ENCODE peak calls at places on chromosomes 16 and 17, in ten cellular contexts. G, F, B, P, A, M, Y, I, O and S are unnamed samples.

GRCh38 chr16:21300309-21301167 is 22.4 kb upstream of the CRYM start:
- DNase-seq in G (peak), F (peak), B (peak), P (peak), A (peak), M (peak), Y (peak), I (peak), O (peak), S (peak)

GRCh38 chr16:73020409-73020884 is 27.5 kb downstream of the ZFHX3 start:
- DNase-seq in G (no peak), F (peak), B (no peak), P (peak), A (no peak), M (peak), Y (peak), I (peak), O (no peak), S (no peak)

GRCh38 chr17:33667671-33668070 is 374.6 kb upstream of the ASIC2 start:
- DNase-seq in G (no peak), F (no peak), B (no peak), P (no peak), A (no peak), M (no peak), Y (no peak), I (no peak), O (no peak), S (no peak)

GRCh38 chr17:2954898-2955445 is 108.4 kb downstream of the OR1D5 start:
- DNase-seq in G (no peak), F (peak), B (no peak), P (peak), A (no peak), M (peak), Y (no peak), I (peak), O (no peak), S (no peak)

GRCh38 chr16:70684146-70685060 is 1.4 kb downstream of the MTSS2 start:
- DNase-seq in G (no peak), F (no peak), B (no peak), P (no peak), A (no peak), M (no peak), Y (no peak), I (no peak), O (no peak), S (no peak)

GRCh38 chr16:81319221-81319912 is 4.6 kb downstream of the GAN start:
- DNase-seq in G (no peak), F (peak), B (no peak), P (no peak), A (no peak), M (no peak), Y (no peak), I (peak), O (peak), S (no peak)

GRCh38 chr16:48123104-48123788 is 32.5 kb downstream of the ABCC12 start:
- DNase-seq in G (no peak), F (peak), B (no peak), P (peak), A (no peak), M (peak), Y (no peak), I (peak), O (no peak), S (no peak)

GRCh38 chr17:70053241-70054234 is 21.5 kb upstream of the KCNJ16 start:
- DNase-seq in G (no peak), F (peak), B (no peak), P (no peak), A (no peak), M (no peak), Y (no peak), I (no peak), O (no peak), S (no peak)

GRCh38 chr16:23060458-23061320 is 88.6 kb downstream of the USP31 start:
- DNase-seq in G (peak), F (peak), B (peak), P (peak), A (peak), M (peak), Y (peak), I (peak), O (peak), S (peak)

GRCh38 chr17:77831497-77832179 is 126.9 kb upstream of the TNRC6C start:
- DNase-seq in G (no peak), F (peak), B (peak), P (peak), A (no peak), M (peak), Y (peak), I (peak), O (no peak), S (no peak)

GRCh38 chr17:77375917-77376651 is 235.3 kb downstream of the SEC14L1 start:
- DNase-seq in G (no peak), F (peak), B (peak), P (no peak), A (no peak), M (no peak), Y (no peak), I (no peak), O (peak), S (peak)

GRCh38 chr16:536746-537145 is 9.2 kb downstream of the CAPN15 start:
- DNase-seq in G (no peak), F (no peak), B (no peak), P (no peak), A (no peak), M (no peak), Y (no peak), I (no peak), O (no peak), S (no peak)

GRCh38 chr16:540645-541340 is 13.3 kb downstream of the CAPN15 start:
- DNase-seq in G (no peak), F (no peak), B (no peak), P (no peak), A (no peak), M (no peak), Y (no peak), I (no peak), O (no peak), S (no peak)

GRCh38 chr16:543301-544164 is 16.0 kb downstream of the CAPN15 start:
- DNase-seq in G (no peak), F (no peak), B (no peak), P (no peak), A (no peak), M (no peak), Y (no peak), I (no peak), O (no peak), S (no peak)

GRCh38 chr16:537415-538335 is 10.2 kb downstream of the CAPN15 start:
- DNase-seq in G (no peak), F (no peak), B (no peak), P (no peak), A (no peak), M (no peak), Y (no peak), I (no peak), O (no peak), S (no peak)

GRCh38 chr16:539901-540530 is 12.5 kb downstream of the CAPN15 start:
- DNase-seq in G (no peak), F (peak), B (no peak), P (no peak), A (no peak), M (no peak), Y (no peak), I (no peak), O (no peak), S (no peak)
- TF ChIP-seq CTCF in G (no peak), F (no peak), B (no peak), P (no peak), A (no peak), M (no peak), Y (no peak), I (no peak), O (no peak), S (no peak)

GRCh38 chr16:79777679-79778078 is 177.1 kb upstream of the MAF start:
- DNase-seq in G (no peak), F (no peak), B (no peak), P (no peak), A (no peak), M (no peak), Y (no peak), I (no peak), O (no peak), S (no peak)

GRCh38 chr16:79772028-79772427 is 171.5 kb upstream of the MAF start:
- DNase-seq in G (no peak), F (no peak), B (no peak), P (no peak), A (no peak), M (no peak), Y (no peak), I (no peak), O (no peak), S (no peak)

GRCh38 chr16:79770244-79771064 is 169.9 kb upstream of the MAF start:
- DNase-seq in G (peak), F (peak), B (peak), P (peak), A (peak), M (peak), Y (peak), I (peak), O (peak), S (peak)

DNA sequence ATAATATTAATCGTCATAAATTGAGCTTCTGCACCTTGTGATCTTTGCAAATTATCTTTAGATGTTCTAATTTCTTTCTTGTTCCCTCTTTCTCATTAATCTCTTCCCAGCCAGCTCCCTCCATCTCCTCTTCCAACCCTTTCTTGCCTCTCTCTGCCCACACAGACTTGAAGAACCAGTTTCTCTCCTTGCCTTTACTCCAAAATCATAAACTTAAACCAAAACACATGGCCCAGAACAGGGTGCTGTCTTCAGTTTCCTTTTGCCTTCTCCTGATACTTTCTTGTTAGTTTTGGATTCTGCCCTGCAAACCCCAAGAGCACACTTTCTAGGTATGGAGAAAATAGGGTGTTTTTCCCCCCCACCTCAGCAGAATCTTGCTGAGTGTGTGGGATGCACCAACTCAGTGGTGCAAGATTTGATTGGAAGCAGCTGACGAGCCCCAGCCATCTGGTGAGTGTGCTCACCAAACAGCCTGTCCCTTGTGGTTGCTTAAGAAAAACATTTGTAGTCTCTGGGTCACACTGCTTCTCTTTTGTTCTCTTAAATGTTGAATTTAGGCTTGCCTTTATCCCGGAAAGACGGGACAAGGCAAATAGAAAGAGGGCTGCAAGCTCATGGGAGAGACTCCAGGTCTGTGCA is 175.8 kb upstream of the MAF start:
- DNase-seq in G (no peak), F (peak), B (peak), P (peak), A (no peak), M (no peak), Y (peak), I (peak), O (no peak), S (no peak)
- TF ChIP-seq CTCF in G (no peak), F (no peak), B (peak), P (no peak), A (peak), M (no peak), Y (peak), I (peak), O (no peak), S (no peak)

DNA sequence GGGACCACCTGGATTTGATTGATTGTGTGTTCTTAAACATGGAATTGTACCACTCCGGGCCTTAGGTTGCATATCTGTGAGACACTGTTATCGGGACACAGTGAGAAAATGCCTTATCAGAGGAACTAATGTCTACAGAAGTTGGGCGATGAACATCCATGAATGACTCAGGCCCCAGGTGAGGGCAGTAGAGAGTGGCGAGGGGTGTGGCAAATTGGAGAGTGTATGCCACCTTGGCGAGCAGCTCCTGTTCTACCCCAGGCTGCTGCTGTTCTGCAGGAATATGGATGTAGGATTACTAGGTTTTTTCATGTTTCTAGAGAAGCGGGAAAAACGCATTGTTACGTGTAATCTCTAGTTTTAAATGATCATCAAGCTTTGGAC is 38.8 kb downstream of the CLEC16A start:
- DNase-seq in G (no peak), F (no peak), B (no peak), P (no peak), A (no peak), M (peak), Y (no peak), I (no peak), O (no peak), S (no peak)
- TF ChIP-seq CTCF in G (no peak), F (no peak), B (no peak), P (no peak), A (no peak), M (no peak), Y (peak), I (no peak), O (no peak), S (no peak)

DNA sequence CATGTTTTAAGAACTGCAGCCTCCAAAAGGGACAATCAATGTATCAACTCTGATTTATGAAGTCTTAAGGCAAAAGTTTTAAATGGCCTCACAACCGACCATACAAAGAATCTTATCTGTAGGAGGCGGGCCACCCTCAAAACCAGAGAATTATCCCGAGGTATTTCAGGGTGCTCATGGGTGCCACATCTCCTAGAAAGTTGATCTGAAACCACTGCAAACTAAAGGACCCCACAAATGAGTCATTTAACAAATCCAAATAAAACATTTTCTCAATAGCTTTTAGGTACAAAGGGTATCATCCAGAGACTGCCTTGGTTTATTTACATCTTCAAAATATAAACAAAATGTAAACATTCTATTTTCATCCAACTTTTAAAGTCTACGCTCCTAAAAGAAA is 6.8 kb downstream of the ERN1 start:
- DNase-seq in G (no peak), F (no peak), B (no peak), P (no peak), A (no peak), M (no peak), Y (no peak), I (no peak), O (no peak), S (no peak)
- TF ChIP-seq CTCF in G (no peak), F (no peak), B (no peak), P (no peak), A (no peak), M (no peak), Y (no peak), I (no peak), O (no peak), S (no peak)

GRCh38 chr16:87229230-87230192 is 87.7 kb downstream of the C16orf95 start:
- DNase-seq in G (no peak), F (no peak), B (no peak), P (no peak), A (no peak), M (no peak), Y (no peak), I (no peak), O (no peak), S (no peak)

GRCh38 chr16:87223656-87224248 is 93.4 kb downstream of the C16orf95 start:
- DNase-seq in G (no peak), F (no peak), B (no peak), P (no peak), A (no peak), M (no peak), Y (no peak), I (no peak), O (no peak), S (no peak)

GRCh38 chr16:87228363-87228762 is 88.8 kb downstream of the C16orf95 start:
- DNase-seq in G (no peak), F (no peak), B (no peak), P (no peak), A (no peak), M (no peak), Y (no peak), I (no peak), O (no peak), S (no peak)

GRCh38 chr16:87227651-87228015 is 89.6 kb downstream of the C16orf95 start:
- DNase-seq in G (no peak), F (no peak), B (no peak), P (no peak), A (no peak), M (no peak), Y (peak), I (no peak), O (no peak), S (no peak)

GRCh38 chr16:87226926-87227650 is 90.1 kb downstream of the C16orf95 start:
- DNase-seq in G (no peak), F (peak), B (no peak), P (peak), A (no peak), M (no peak), Y (no peak), I (peak), O (no peak), S (no peak)
- TF ChIP-seq CTCF in G (no peak), F (no peak), B (no peak), P (no peak), A (no peak), M (no peak), Y (no peak), I (no peak), O (no peak), S (no peak)

GRCh38 chr16:56871172-56871593 is 6.2 kb downstream of the SLC12A3 start:
- DNase-seq in G (no peak), F (peak), B (no peak), P (no peak), A (no peak), M (peak), Y (no peak), I (no peak), O (no peak), S (no peak)
- TF ChIP-seq CTCF in G (no peak), F (no peak), B (no peak), P (no peak), A (no peak), M (no peak), Y (no peak), I (no peak), O (no peak), S (no peak)

GRCh38 chr17:21289902-21290571 is 5.5 kb downstream of the MAP2K3 start:
- DNase-seq in G (no peak), F (no peak), B (no peak), P (no peak), A (no peak), M (no peak), Y (peak), I (no peak), O (no peak), S (no peak)
- TF ChIP-seq CTCF in G (no peak), F (no peak), B (no peak), P (no peak), A (no peak), M (no peak), Y (no peak), I (no peak), O (no peak), S (no peak)

DNA sequence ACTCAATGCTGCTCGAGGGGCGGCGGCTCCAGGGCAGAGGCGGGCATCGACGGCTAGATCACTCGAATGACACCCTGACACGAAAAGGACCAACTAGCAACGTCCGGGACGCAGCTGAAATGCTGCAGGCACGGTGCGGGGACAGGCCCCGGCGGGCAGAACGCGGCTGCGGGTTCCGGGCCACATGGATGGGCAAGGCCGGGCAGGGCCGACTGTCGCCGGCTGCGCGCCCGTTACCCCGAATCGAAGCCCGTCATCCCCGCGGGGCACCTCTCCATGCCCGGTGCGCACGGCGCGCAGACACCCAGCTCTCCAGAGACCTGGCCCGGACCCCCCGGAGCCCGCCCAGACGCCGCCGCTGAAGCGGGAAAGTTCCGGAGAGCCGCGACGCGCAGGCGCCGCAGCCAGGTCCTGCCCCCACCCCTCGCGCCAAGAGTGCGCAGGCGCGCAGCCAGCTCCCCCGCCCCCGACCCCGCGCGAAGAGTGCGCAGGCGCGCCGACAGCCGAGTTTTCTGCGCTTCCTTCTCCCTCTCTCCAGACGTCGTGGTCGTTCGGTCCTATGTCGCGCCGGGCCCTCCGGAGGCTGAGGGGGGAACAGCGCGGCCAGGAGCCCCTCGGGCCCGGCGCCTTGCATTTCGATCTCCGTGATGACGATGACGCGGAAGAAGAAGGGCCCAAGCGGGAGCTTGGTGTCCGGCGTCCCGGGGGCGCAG is at the start of gene TCF25:
- DNase-seq in G (peak), F (peak), B (peak), P (peak), A (peak), M (peak), Y (peak), I (peak), O (peak), S (peak)
- TF ChIP-seq CTCF in G (no peak), F (no peak), B (peak), P (no peak), A (peak), M (no peak), Y (no peak), I (no peak), O (no peak), S (no peak)